ENCODE peak calls at places on chromosomes 3 and 15, in four cellular contexts. One of them, this sample, is unnamed.

GRCh38 chr15:68277131-68277604 is 377 bp upstream of the FEM1B start:
- DNase-seq in IMR-90: peak
- DNase-seq in H9: no peak
- DNase-seq in neuronal stem cell: peak
- DNase-seq in this sample: no peak

GRCh38 chr3:173945081-173945652 is 547.6 kb downstream of the NLGN1 start:
- DNase-seq in IMR-90: no peak
- DNase-seq in H9: no peak
- DNase-seq in neuronal stem cell: no peak
- DNase-seq in this sample: no peak

GRCh38 chr3:107198522-107199271 is 178.5 kb upstream of the CCDC54 start:
- DNase-seq in IMR-90: peak
- DNase-seq in H9: no peak
- DNase-seq in neuronal stem cell: no peak
- DNase-seq in this sample: no peak

GRCh38 chr15:64017082-64017588 is 29.1 kb downstream of the DAPK2 start:
- DNase-seq in IMR-90: peak
- DNase-seq in H9: no peak
- DNase-seq in neuronal stem cell: no peak
- DNase-seq in this sample: peak

GRCh38 chr3:46095307-46095706 is 68.0 kb upstream of the XCR1 start:
- DNase-seq in IMR-90: no peak
- DNase-seq in H9: no peak
- DNase-seq in neuronal stem cell: no peak
- DNase-seq in this sample: no peak

GRCh38 chr15:71443538-71443937 is 328.3 kb downstream of the THSD4 start:
- DNase-seq in IMR-90: peak
- DNase-seq in H9: peak
- DNase-seq in neuronal stem cell: peak
- DNase-seq in this sample: peak

GRCh38 chr15:87792250-87793030 is 464.1 kb downstream of the NTRK3 start:
- DNase-seq in IMR-90: peak
- DNase-seq in H9: no peak
- DNase-seq in neuronal stem cell: no peak
- DNase-seq in this sample: no peak

GRCh38 chr3:184015381-184016019 is 2.2 kb downstream of the ABCC5 start:
- DNase-seq in IMR-90: peak
- DNase-seq in H9: no peak
- DNase-seq in neuronal stem cell: no peak
- DNase-seq in this sample: no peak

GRCh38 chr3:48826451-48826850 is 21.2 kb downstream of the PRKAR2A start:
- DNase-seq in IMR-90: peak
- DNase-seq in H9: no peak
- DNase-seq in neuronal stem cell: no peak
- DNase-seq in this sample: no peak

GRCh38 chr3:184658223-184658860 is 53.5 kb downstream of the MAGEF1 start:
- DNase-seq in IMR-90: no peak
- DNase-seq in H9: no peak
- DNase-seq in neuronal stem cell: no peak
- DNase-seq in this sample: peak

DNA sequence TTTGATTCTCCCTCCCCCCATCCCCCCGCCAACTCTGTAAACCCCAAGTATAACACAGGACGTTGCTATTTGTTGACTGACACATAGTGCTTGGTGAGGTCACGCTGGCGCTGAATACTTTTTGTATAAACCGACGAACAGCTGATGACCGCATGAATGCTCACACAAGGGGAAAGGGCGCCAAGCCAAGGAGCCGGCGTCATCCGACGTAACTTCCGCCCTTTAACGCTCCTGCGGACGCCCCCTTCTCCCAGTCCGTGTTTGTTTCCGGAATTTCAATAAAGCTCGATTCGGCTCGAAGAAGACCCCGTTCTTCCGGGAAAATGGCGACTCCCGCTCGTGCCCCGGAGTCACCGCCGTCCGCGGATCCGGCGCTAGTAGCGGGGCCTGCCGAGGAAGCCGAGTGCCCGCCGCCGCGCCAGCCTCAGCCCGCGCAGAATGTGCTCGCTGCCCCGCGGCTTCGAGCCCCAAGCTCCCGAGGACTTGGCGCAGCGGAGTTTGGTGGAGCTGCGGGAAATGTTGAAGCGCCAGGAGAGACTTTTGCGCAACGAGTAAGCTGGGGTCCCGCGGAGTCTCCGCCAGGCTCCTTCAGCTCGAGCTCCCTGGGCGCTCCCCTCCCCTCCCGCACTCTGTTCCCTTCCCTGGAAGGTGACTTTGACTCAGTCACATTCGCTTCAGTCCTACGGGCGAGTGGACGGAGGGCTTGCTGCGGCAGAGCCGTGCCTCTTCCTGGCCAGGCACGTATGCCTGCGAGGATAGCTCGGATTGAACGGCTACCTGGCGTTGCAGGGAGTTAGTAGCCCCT is at the start of gene POLR2M:
- DNase-seq in IMR-90: peak
- DNase-seq in H9: peak
- DNase-seq in neuronal stem cell: peak
- DNase-seq in this sample: peak
- H3K14ac ChIP-seq in IMR-90: peak
- H3K14ac ChIP-seq in H9: peak
- H3K14ac ChIP-seq in neuronal stem cell: peak
- H3K14ac ChIP-seq in this sample: peak

DNA sequence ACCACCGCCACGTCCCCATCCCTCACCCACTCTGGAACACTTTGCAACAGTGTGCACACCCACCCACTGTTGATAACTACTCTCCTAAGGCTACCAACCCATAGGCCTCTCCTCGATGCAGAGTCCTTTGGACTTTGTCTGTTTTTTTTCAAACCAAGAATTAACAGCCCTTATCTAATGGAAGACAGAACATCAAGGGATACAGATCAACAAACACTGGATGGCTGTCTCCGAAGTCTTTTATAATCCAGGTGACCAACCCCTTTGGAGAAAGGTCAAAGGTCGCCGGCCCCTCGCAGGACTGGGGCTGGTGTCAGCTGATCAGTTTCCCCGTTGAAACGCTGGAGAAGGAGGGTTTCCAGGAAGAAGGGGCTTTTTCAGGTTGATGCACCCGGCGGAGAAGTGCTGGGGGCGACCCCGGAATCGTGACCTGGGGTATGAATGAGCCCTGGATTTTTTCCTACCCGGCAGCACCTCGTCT is 537 bp downstream of the B4GALT4 start:
- DNase-seq in IMR-90: no peak
- DNase-seq in H9: peak
- DNase-seq in neuronal stem cell: peak
- DNase-seq in this sample: peak
- H3K14ac ChIP-seq in IMR-90: peak
- H3K14ac ChIP-seq in H9: peak
- H3K14ac ChIP-seq in neuronal stem cell: no peak
- H3K14ac ChIP-seq in this sample: peak

GRCh38 chr3:4977001-4977888 is 2.0 kb upstream of the BHLHE40 start:
- DNase-seq in IMR-90: peak
- DNase-seq in H9: peak
- DNase-seq in neuronal stem cell: no peak
- DNase-seq in this sample: peak

GRCh38 chr3:4979401-4980228 is at the start of gene BHLHE40:
- DNase-seq in IMR-90: no peak
- DNase-seq in H9: no peak
- DNase-seq in neuronal stem cell: no peak
- DNase-seq in this sample: peak

GRCh38 chr3:4978966-4979400 is 254 bp upstream of the BHLHE40 start:
- DNase-seq in IMR-90: peak
- DNase-seq in H9: peak
- DNase-seq in neuronal stem cell: no peak
- DNase-seq in this sample: peak

GRCh38 chr3:4978259-4978965 is 825 bp upstream of the BHLHE40 start:
- DNase-seq in IMR-90: peak
- DNase-seq in H9: peak
- DNase-seq in neuronal stem cell: no peak
- DNase-seq in this sample: peak

DNA sequence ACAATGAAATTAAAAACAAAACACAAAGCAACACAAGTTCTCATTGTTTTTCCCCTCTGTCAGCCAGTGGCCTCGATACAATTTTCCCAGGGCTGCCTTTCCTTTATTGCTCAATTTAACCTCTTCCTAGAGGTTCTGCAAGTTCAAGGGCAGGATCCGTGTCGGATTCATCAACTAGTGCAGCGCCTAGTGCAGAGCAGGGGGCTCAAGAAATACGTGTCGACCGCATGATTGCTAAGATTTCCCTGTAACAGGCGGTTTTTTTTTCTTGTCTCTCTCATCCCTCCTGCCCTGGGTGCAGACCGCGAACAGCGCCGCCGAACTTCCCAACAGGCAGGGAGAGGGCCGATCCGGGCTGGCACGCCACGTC is 1.4 kb upstream of the BHLHE40 start:
- DNase-seq in IMR-90: no peak
- DNase-seq in H9: no peak
- DNase-seq in neuronal stem cell: no peak
- DNase-seq in this sample: peak
- H3K14ac ChIP-seq in IMR-90: peak
- H3K14ac ChIP-seq in H9: peak
- H3K14ac ChIP-seq in neuronal stem cell: no peak
- H3K14ac ChIP-seq in this sample: peak

DNA sequence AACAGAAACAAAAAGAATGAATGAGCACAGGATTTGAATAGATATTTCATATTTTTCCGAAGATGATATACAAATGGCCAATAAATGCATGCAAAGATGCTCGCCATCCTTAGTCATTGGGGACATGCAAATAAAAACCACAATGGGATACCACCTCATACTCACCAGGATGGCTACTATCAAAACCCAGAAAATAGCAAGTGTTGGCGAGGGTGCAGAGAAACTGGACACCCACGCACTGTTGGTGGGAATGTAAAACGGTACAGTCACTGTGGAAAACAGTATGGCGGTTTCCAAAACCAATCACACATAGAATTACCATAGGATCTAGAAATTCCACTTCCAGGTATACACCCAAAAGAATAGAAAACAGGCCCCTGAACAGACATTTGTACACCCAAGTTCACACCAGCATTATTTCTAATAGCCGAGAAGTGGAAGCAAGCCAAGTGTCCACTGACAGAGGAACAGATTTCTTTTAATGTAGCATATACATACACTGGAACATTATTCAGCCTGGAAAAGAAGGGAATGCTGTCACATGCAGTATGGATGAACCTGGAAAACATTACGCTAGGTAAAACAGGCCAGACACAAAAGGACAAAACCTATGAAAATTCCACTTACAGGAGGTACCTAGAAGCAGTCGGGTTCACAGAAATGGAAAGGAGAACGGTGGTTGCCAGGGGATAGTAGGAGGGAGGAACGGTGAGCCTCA is 3.6 kb downstream of the RNF168 start:
- DNase-seq in IMR-90: no peak
- DNase-seq in H9: no peak
- DNase-seq in neuronal stem cell: no peak
- DNase-seq in this sample: no peak
- H3K14ac ChIP-seq in IMR-90: peak
- H3K14ac ChIP-seq in H9: no peak
- H3K14ac ChIP-seq in neuronal stem cell: no peak
- H3K14ac ChIP-seq in this sample: peak

DNA sequence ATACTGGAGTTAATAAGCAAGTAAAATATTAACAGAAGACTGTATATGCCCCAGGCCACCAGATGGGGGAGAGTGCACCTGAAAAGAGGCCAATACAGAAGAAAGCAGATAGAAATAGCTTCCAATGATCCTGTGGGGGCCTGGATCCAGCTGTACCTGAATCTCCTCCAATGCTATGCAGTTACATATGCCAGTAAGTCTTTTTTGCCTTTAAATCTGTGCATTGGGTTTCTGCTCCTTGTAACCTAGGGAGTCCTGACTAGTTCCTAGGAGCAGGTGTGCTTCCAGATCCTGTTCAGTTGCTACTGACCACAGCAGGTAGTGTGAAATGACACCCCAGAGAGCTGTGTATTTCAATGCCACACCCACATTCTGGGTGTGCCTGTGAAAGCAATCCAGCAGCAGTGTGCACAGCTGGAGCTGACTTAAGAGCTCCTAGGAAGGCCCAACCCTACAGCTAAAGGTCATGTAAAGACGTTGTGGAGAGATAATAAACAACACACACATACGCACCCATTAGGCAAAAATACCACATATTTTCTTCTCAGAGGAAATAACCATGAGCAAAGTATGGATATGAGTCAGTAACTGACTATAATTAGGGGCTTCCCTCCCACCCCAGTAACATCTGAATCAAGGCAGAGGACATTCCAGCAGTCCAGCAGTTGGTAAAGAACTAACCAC is 62.2 kb upstream of the AKAP13 start:
- DNase-seq in IMR-90: peak
- DNase-seq in H9: no peak
- DNase-seq in neuronal stem cell: no peak
- DNase-seq in this sample: no peak
- H3K14ac ChIP-seq in IMR-90: peak
- H3K14ac ChIP-seq in H9: no peak
- H3K14ac ChIP-seq in neuronal stem cell: no peak
- H3K14ac ChIP-seq in this sample: no peak

GRCh38 chr15:51866751-51867150 is 37.3 kb downstream of the TMOD3 start:
- DNase-seq in IMR-90: no peak
- DNase-seq in H9: no peak
- DNase-seq in neuronal stem cell: no peak
- DNase-seq in this sample: peak
- H3K14ac ChIP-seq in IMR-90: peak
- H3K14ac ChIP-seq in H9: no peak
- H3K14ac ChIP-seq in neuronal stem cell: no peak
- H3K14ac ChIP-seq in this sample: no peak